ENCODE peak calls at places on chromosomes 13 and 19, in nine cellular contexts. E is HFFc6; R is colonic mucosa; Y is Panc1; C is aorta; T is dorsolateral prefrontal cortex; J is activated naive CD4-positive, alpha-beta T cell; O is CD4-positive, alpha-beta T cell; V is NCI-H2081. N is an unnamed sample.

GRCh38 chr19:45782162-45782623 is at the start of gene DMPK:
- DNase-seq in O (no peak), Y (no peak), V (no peak), T (no peak), R (no peak), C (peak), J (no peak), E (no peak), N (no peak)

GRCh38 chr13:34408635-34409034 is 533.4 kb upstream of the NBEA start:
- DNase-seq in R (no peak), T (no peak), O (no peak), V (no peak), J (no peak), E (no peak), Y (no peak), C (no peak), N (no peak)

GRCh38 chr19:49427855-49428546 is 2.8 kb downstream of the GFY start:
- DNase-seq in C (no peak), V (no peak), J (no peak), E (no peak), T (no peak), Y (no peak), O (no peak), R (no peak), N (no peak)

GRCh38 chr13:102233566-102234208 is 168.2 kb downstream of the FGF14 start:
- DNase-seq in J (no peak), T (no peak), O (no peak), E (no peak), C (no peak), Y (no peak), V (no peak), R (no peak), N (no peak)

GRCh38 chr13:92901739-92902138 is 324.9 kb upstream of the GPC6 start:
- DNase-seq in O (no peak), E (no peak), J (no peak), R (no peak), C (no peak), V (no peak), Y (no peak), T (no peak), N (no peak)

GRCh38 chr19:15466851-15467733 is 2.7 kb upstream of the RASAL3 start:
- DNase-seq in C (peak), E (peak), V (no peak), Y (no peak), J (no peak), T (no peak), O (peak), R (no peak), N (no peak)

GRCh38 chr19:38970664-38971532 is 4.6 kb downstream of the FBXO17 start:
- DNase-seq in J (no peak), C (no peak), T (peak), O (no peak), R (no peak), E (no peak), Y (no peak), V (no peak), N (no peak)

GRCh38 chr13:67416047-67416925 is 186.2 kb upstream of the PCDH9 start:
- DNase-seq in O (no peak), V (peak), J (no peak), C (no peak), E (no peak), R (no peak), T (no peak), Y (peak), N (peak)

GRCh38 chr13:97881556-97881955 is 71.9 kb upstream of the IPO5 start:
- DNase-seq in C (no peak), Y (no peak), T (no peak), J (no peak), O (no peak), V (no peak), E (no peak), R (no peak), N (no peak)

GRCh38 chr13:52454825-52455676 is at the start of gene CKAP2:
- DNase-seq in R (peak), O (peak), E (peak), Y (peak), J (peak), C (peak), T (peak), V (peak), N (peak)

GRCh38 chr19:44814132-44814470 is 5.2 kb downstream of the BCAM start:
- DNase-seq in R (no peak), C (no peak), E (no peak), T (no peak), O (no peak), J (no peak), Y (no peak), V (no peak), N (no peak)

GRCh38 chr19:4430760-4431159 is 26.8 kb downstream of the UBXN6 start:
- DNase-seq in R (no peak), T (peak), E (no peak), C (no peak), V (no peak), Y (no peak), J (no peak), O (no peak), N (no peak)

GRCh38 chr13:76638160-76638559 is 248.0 kb downstream of the KCTD12 start:
- DNase-seq in R (no peak), E (no peak), O (no peak), T (no peak), J (no peak), Y (no peak), V (no peak), C (no peak), N (no peak)

GRCh38 chr13:27425151-27425917 is 915 bp downstream of the GTF3A start:
- DNase-seq in J (no peak), V (no peak), R (peak), Y (no peak), E (no peak), T (no peak), C (no peak), O (no peak), N (no peak)

GRCh38 chr13:44815507-44816074 is 173.7 kb downstream of the NUFIP1 start:
- DNase-seq in O (no peak), Y (no peak), C (no peak), J (no peak), R (peak), T (no peak), E (peak), V (no peak), N (no peak)

GRCh38 chr19:45382426-45382825 is 12.1 kb upstream of the ERCC2 start:
- DNase-seq in O (no peak), V (no peak), C (no peak), R (no peak), J (no peak), E (no peak), T (no peak), Y (no peak), N (no peak)

GRCh38 chr13:64371045-64371444 is 2859.1 kb downstream of the PCDH9 start:
- DNase-seq in J (no peak), R (no peak), T (no peak), O (no peak), C (no peak), E (peak), Y (no peak), V (no peak), N (no peak)

GRCh38 chr19:24033962-24034342 is 53.0 kb upstream of the ZNF254 start:
- DNase-seq in E (peak), J (peak), V (peak), Y (no peak), C (peak), O (no peak), T (peak), R (peak), N (peak)

GRCh38 chr13:40381935-40382764 is 284.3 kb downstream of the FOXO1 start:
- DNase-seq in R (no peak), E (no peak), V (no peak), O (no peak), Y (no peak), C (no peak), T (no peak), J (no peak), N (no peak)

GRCh38 chr19:48681127-48681470 is 8.3 kb upstream of the NTN5 start:
- DNase-seq in O (no peak), Y (no peak), R (no peak), E (peak), J (no peak), C (no peak), T (peak), V (no peak), N (no peak)

GRCh38 chr13:67299072-67299635 is 69.0 kb upstream of the PCDH9 start:
- DNase-seq in J (no peak), T (no peak), E (peak), C (no peak), Y (no peak), O (no peak), R (no peak), V (no peak), N (no peak)

GRCh38 chr13:52850396-52851152 is 2.1 kb upstream of the PCDH8 start:
- DNase-seq in E (no peak), O (no peak), C (peak), V (peak), J (no peak), R (peak), Y (no peak), T (no peak), N (peak)

GRCh38 chr19:12065100-12065538 is 588 bp downstream of the ZNF844 start:
- DNase-seq in O (no peak), C (peak), J (peak), V (peak), T (no peak), E (peak), R (peak), Y (no peak), N (peak)

GRCh38 chr13:30355405-30355741 is 48.0 kb upstream of the KATNAL1 start:
- DNase-seq in Y (no peak), V (no peak), T (no peak), R (no peak), J (no peak), E (no peak), O (peak), C (no peak), N (peak)

GRCh38 chr13:114101325-114101821 is 31.1 kb downstream of the RASA3 start:
- DNase-seq in Y (no peak), T (no peak), O (no peak), J (no peak), C (peak), E (no peak), R (no peak), V (no peak), N (no peak)

GRCh38 chr13:109779074-109779473 is 7.3 kb downstream of the IRS2 start:
- DNase-seq in V (peak), C (no peak), Y (no peak), O (peak), J (peak), E (no peak), R (no peak), T (no peak), N (no peak)

GRCh38 chr19:15948223-15949058 is at the start of gene OR10H4:
- DNase-seq in R (no peak), Y (no peak), J (no peak), E (no peak), C (no peak), O (no peak), T (no peak), V (no peak), N (no peak)

GRCh38 chr13:49629196-49629938 is 1.1 kb downstream of the ARL11 start:
- DNase-seq in Y (no peak), J (no peak), O (no peak), E (no peak), C (no peak), V (no peak), R (no peak), T (no peak), N (no peak)

GRCh38 chr13:58869566-58869965 is 1238.0 kb downstream of the PCDH17 start:
- DNase-seq in J (no peak), Y (no peak), R (no peak), O (no peak), E (no peak), V (no peak), C (no peak), T (no peak), N (no peak)

GRCh38 chr19:55258828-55259539 is at the start of gene PPP6R1:
- DNase-seq in E (peak), R (peak), V (peak), O (peak), C (peak), J (peak), T (peak), Y (peak), N (peak)

GRCh38 chr13:51588406-51588949 is 4.2 kb downstream of the WDFY2 start:
- DNase-seq in Y (no peak), E (no peak), T (no peak), R (no peak), C (no peak), J (no peak), V (no peak), O (no peak), N (no peak)

N was measured in SK-N-DZ.